ENCODE peak calls at places on chromosomes 4 and X, in five cellular contexts. Q is NCI-H69; V is pancreas; J is activated T-helper 1 cell treated with anti-CD3 and anti-CD28 coated beads, Interleukin-2, amount 50 U/mL, for 16 hours; K is hepatic stellate cell. F is an unnamed sample.

GRCh38 chrX:30610050-30610449 is 32.5 kb upstream of the TASL start:
- DNase-seq in Q (no peak), V (no peak), J (no peak), K (no peak), F (no peak)

GRCh38 chr4:73520821-73521220 is 39.3 kb downstream of the AFM start:
- DNase-seq in Q (peak; percentile 70), V (no peak), J (no peak), K (peak; percentile 8), F (no peak)

GRCh38 chrX:118058924-118059323 is 57.7 kb downstream of the KLHL13 start:
- DNase-seq in Q (no peak), V (no peak), J (no peak), K (no peak), F (no peak)

GRCh38 chrX:98379134-98379533 is 1495.4 kb downstream of the RPA4 start:
- DNase-seq in Q (peak; percentile 0), V (no peak), J (no peak), K (no peak), F (no peak)

GRCh38 chr4:147349199-147349598 is 131.7 kb upstream of the EDNRA start:
- DNase-seq in Q (no peak), V (no peak), J (no peak), K (no peak), F (no peak)

GRCh38 chr4:140237616-140238352 is 83.8 kb upstream of the MAML3 start:
- DNase-seq in Q (peak; percentile 97), V (no peak), J (no peak), K (peak; percentile 79), F (peak; percentile 68)

GRCh38 chr4:47500776-47501175 is 15.7 kb downstream of the ATP10D start:
- DNase-seq in Q (no peak), V (no peak), J (no peak), K (no peak), F (no peak)

GRCh38 chr4:119103263-119103662 is 32.4 kb upstream of the MYOZ2 start:
- DNase-seq in Q (peak; percentile 9), V (no peak), J (no peak), K (peak; percentile 64), F (no peak)

GRCh38 chrX:11193035-11193469 is 81.9 kb downstream of the HCCS start:
- DNase-seq in Q (peak; percentile 33), V (no peak), J (no peak), K (no peak), F (no peak)

GRCh38 chr4:186846426-186846825 is 122.8 kb upstream of the FAT1 start:
- DNase-seq in Q (no peak), V (no peak), J (no peak), K (no peak), F (no peak)

GRCh38 chrX:90617710-90618325 is 696.1 kb downstream of the TGIF2LX start:
- DNase-seq in Q (no peak), V (no peak), J (no peak), K (no peak), F (no peak)

GRCh38 chr4:17823871-17824669 is 13.3 kb downstream of the NCAPG start:
- DNase-seq in Q (no peak), V (no peak), J (no peak), K (no peak), F (no peak)

GRCh38 chr4:8855781-8856245 is 15.8 kb downstream of the HMX1 start:
- DNase-seq in Q (peak; percentile 59), V (no peak), J (no peak), K (no peak), F (no peak)

GRCh38 chrX:150569155-150569477 is 695 bp downstream of the MTM1 start:
- DNase-seq in Q (no peak), V (no peak), J (no peak), K (no peak), F (no peak)

GRCh38 chr4:40409835-40410234 is 74.7 kb downstream of the CHRNA9 start:
- DNase-seq in Q (no peak), V (no peak), J (no peak), K (no peak), F (no peak)

GRCh38 chr4:171880136-171880535 is 66.9 kb downstream of the GALNTL6 start:
- DNase-seq in Q (no peak), V (no peak), J (no peak), K (peak; percentile 0), F (no peak)

GRCh38 chr4:65658117-65658516 is 12.2 kb downstream of the EPHA5 start:
- DNase-seq in Q (peak; percentile 81), V (no peak), J (no peak), K (no peak), F (no peak)

GRCh38 chr4:66016240-66016639 is 346.0 kb upstream of the EPHA5 start:
- DNase-seq in Q (no peak), V (no peak), J (no peak), K (no peak), F (no peak)

GRCh38 chrX:1589356-1590130 is 1.9 kb upstream of the AKAP17A start:
- DNase-seq in Q (no peak), V (no peak), J (no peak), K (no peak), F (no peak)

GRCh38 chrX:9942086-9942485 is 25.1 kb upstream of the CLDN34 start:
- DNase-seq in Q (no peak), V (no peak), J (peak; percentile 36), K (no peak), F (no peak)

GRCh38 chrX:153338836-153339235 is 4.9 kb downstream of the ZNF275 start:
- DNase-seq in Q (no peak), V (no peak), J (no peak), K (no peak), F (no peak)

GRCh38 chr4:103150677-103151076 is 47.5 kb downstream of the CENPE start:
- DNase-seq in Q (no peak), V (no peak), J (no peak), K (no peak), F (no peak)

GRCh38 chrX:3582421-3582820 is 131.0 kb downstream of the PRKX start:
- DNase-seq in Q (no peak), V (no peak), J (no peak), K (no peak), F (no peak)

GRCh38 chr4:13984996-13985780 is 357.7 kb upstream of the BOD1L1 start:
- DNase-seq in Q (no peak), V (no peak), J (no peak), K (no peak), F (no peak)

GRCh38 chrX:20066968-20067708 is 49.6 kb downstream of the MAP7D2 start:
- DNase-seq in Q (peak; percentile 71), V (no peak), J (no peak), K (peak; percentile 32), F (no peak)

GRCh38 chr4:80225628-80226027 is 28.3 kb downstream of the PRDM8 start:
- DNase-seq in Q (no peak), V (no peak), J (no peak), K (no peak), F (no peak)

GRCh38 chr4:185011408-185011807 is 6.9 kb upstream of the HELT start:
- DNase-seq in Q (no peak), V (no peak), J (no peak), K (peak; percentile 34), F (no peak)

GRCh38 chr4:3736290-3736689 is 29.9 kb upstream of the ADRA2C start:
- DNase-seq in Q (no peak), V (no peak), J (no peak), K (no peak), F (no peak)

GRCh38 chrX:120309873-120310730 is 1.2 kb downstream of the TMEM255A start:
- DNase-seq in Q (peak; percentile 58), V (no peak), J (no peak), K (peak; percentile 18), F (no peak)

GRCh38 chr4:114015444-114015899 is 36.0 kb upstream of the ARSJ start:
- DNase-seq in Q (peak; percentile 87), V (no peak), J (no peak), K (peak; percentile 69), F (no peak)

GRCh38 chr4:80192937-80193336 is 4.4 kb upstream of the PRDM8 start:
- DNase-seq in Q (no peak), V (no peak), J (no peak), K (peak; percentile 69), F (no peak)

GRCh38 chrX:149467920-149468319 is 37.2 kb downstream of the IDS start:
- DNase-seq in Q (no peak), V (no peak), J (no peak), K (no peak), F (no peak)